ENCODE peak calls at places on chromosomes 11 and 22, in eight cellular contexts. P, E, H, X, W, Q, L and Y are unnamed samples.

GRCh38 chr11:76067099-76067498 is 139.2 kb downstream of the WNT11 start:
- DNase-seq in E (no peak), P (peak; percentile 37), H (no peak), X (no peak), Q (no peak), L (no peak), W (no peak), Y (no peak)

GRCh38 chr11:124748481-124749338 is 3.3 kb downstream of the VSIG2 start:
- DNase-seq in X (peak; percentile 23), L (no peak), W (no peak), P (peak; percentile 38), Q (no peak), H (peak; percentile 35), E (no peak), Y (no peak)

GRCh38 chr11:57597461-57597892 is at the start of gene SERPING1:
- DNase-seq in Q (no peak), P (peak; percentile 79), W (no peak), H (no peak), L (no peak), X (no peak), E (no peak), Y (no peak)

GRCh38 chr22:46055851-46056168 is 78.8 kb upstream of the WNT7B start:
- DNase-seq in P (peak; percentile 7), Q (no peak), E (no peak), L (no peak), W (no peak), X (no peak), H (no peak), Y (no peak)

GRCh38 chr11:20031155-20032001 is 128.9 kb downstream of the DBX1 start:
- DNase-seq in Q (no peak), H (peak; percentile 88), X (no peak), L (no peak), W (no peak), P (peak; percentile 87), E (no peak), Y (no peak)

GRCh38 chr11:128289048-128289447 is 298.3 kb downstream of the ETS1 start:
- DNase-seq in L (no peak), E (no peak), Q (no peak), P (no peak), W (no peak), X (peak; percentile 30), H (no peak), Y (no peak)

GRCh38 chr11:1844221-1845094 is 5.7 kb downstream of the TNNI2 start:
- DNase-seq in H (no peak), X (no peak), Q (no peak), W (peak; percentile 50), L (no peak), E (peak; percentile 34), P (peak; percentile 25), Y (no peak)

GRCh38 chr11:88338223-88338661 is 706 bp upstream of the CTSC start:
- DNase-seq in L (peak; percentile 33), W (peak; percentile 57), Q (no peak), P (peak; percentile 84), H (peak; percentile 29), E (peak; percentile 44), X (no peak), Y (no peak)

GRCh38 chr11:123181075-123181474 is 14.0 kb downstream of the CLMP start:
- DNase-seq in L (no peak), X (no peak), W (no peak), Q (no peak), E (no peak), H (no peak), P (peak; percentile 57), Y (no peak)

GRCh38 chr22:42646569-42647525 is 2.3 kb downstream of the CYB5R3 start:
- DNase-seq in H (no peak), W (no peak), P (no peak), X (no peak), L (no peak), Q (no peak), E (no peak), Y (no peak)

GRCh38 chr11:27353593-27354358 is 9.2 kb downstream of the CCDC34 start:
- DNase-seq in Q (no peak), L (no peak), E (no peak), W (no peak), P (peak; percentile 70), X (no peak), H (peak; percentile 36), Y (no peak)

GRCh38 chr22:24500251-24500820 is 5.2 kb downstream of the UPB1 start:
- DNase-seq in P (no peak), E (no peak), H (no peak), Q (no peak), L (no peak), W (no peak), X (no peak), Y (no peak)

GRCh38 chr11:67524480-67524808 is 1.2 kb upstream of the CABP2 start:
- DNase-seq in P (no peak), H (no peak), E (no peak), X (no peak), L (no peak), Q (no peak), W (no peak), Y (no peak)

GRCh38 chr11:88886796-88887195 is 179.0 kb downstream of the GRM5 start:
- DNase-seq in W (peak; percentile 57), E (peak; percentile 18), P (peak; percentile 68), Q (no peak), X (peak; percentile 2), H (peak; percentile 40), L (no peak), Y (no peak)

GRCh38 chr11:45658292-45658991 is 7.0 kb downstream of the CHST1 start:
- DNase-seq in P (peak; percentile 62), W (no peak), H (peak; percentile 18), E (no peak), L (no peak), X (no peak), Q (peak; percentile 26), Y (no peak)

GRCh38 chr11:42473116-42473515 is 838.7 kb upstream of the API5 start:
- DNase-seq in Q (no peak), P (no peak), L (no peak), H (no peak), X (no peak), W (no peak), E (no peak), Y (no peak)

GRCh38 chr11:10973416-10973815 is 115.6 kb upstream of the ZBED5 start:
- DNase-seq in E (no peak), Q (no peak), W (no peak), P (no peak), H (no peak), X (no peak), L (no peak), Y (no peak)

GRCh38 chr22:49024775-49025440 is 802.8 kb downstream of the BRD1 start:
- DNase-seq in L (no peak), Q (no peak), H (no peak), E (no peak), X (no peak), P (no peak), W (no peak), Y (no peak)

GRCh38 chr11:48055292-48056132 is 75.2 kb downstream of the PTPRJ start:
- DNase-seq in E (peak; percentile 31), Q (no peak), X (no peak), H (no peak), P (peak; percentile 40), W (no peak), L (no peak), Y (no peak)

GRCh38 chr11:28107331-28107725 is 628 bp downstream of the KIF18A start:
- DNase-seq in L (no peak), E (no peak), X (peak; percentile 9), Q (no peak), P (peak; percentile 31), W (no peak), H (no peak), Y (no peak)

GRCh38 chr11:119417726-119418540 is 5.0 kb downstream of the THY1 start:
- DNase-seq in H (peak; percentile 95), X (peak; percentile 6), L (no peak), E (no peak), P (peak; percentile 97), W (no peak), Q (no peak), Y (no peak)

GRCh38 chr22:23225724-23226496 is 45.6 kb downstream of the BCR start:
- DNase-seq in Q (no peak), L (no peak), E (no peak), H (peak; percentile 40), W (peak; percentile 36), X (no peak), P (peak; percentile 80), Y (no peak)

GRCh38 chr11:71447791-71448256 is 369 bp downstream of the DHCR7 start:
- DNase-seq in H (no peak), L (peak; percentile 48), W (no peak), X (peak; percentile 59), E (peak; percentile 32), P (no peak), Q (no peak), Y (no peak)

GRCh38 chr11:1869427-1870325 is 16.8 kb downstream of the LSP1 start:
- DNase-seq in X (no peak), H (no peak), Q (no peak), P (no peak), L (no peak), W (peak; percentile 59), E (no peak), Y (no peak)

GRCh38 chr11:124075492-124075840 is 34.3 kb upstream of the OR10G7 start:
- DNase-seq in P (no peak), L (no peak), Q (no peak), E (no peak), X (no peak), H (no peak), W (no peak), Y (no peak)

GRCh38 chr22:47067331-47067890 is 305.0 kb downstream of the TBC1D22A start:
- DNase-seq in L (no peak), E (no peak), Q (no peak), H (no peak), P (no peak), X (no peak), W (no peak), Y (no peak)

GRCh38 chr22:30565341-30565740 is 9.1 kb downstream of the GAL3ST1 start:
- DNase-seq in W (no peak), P (peak; percentile 23), Q (no peak), L (no peak), X (no peak), E (no peak), H (peak; percentile 56), Y (no peak)